ENCODE peak calls at places on chromosome 15, in seven cellular contexts. S is GM12891, E is upper lobe of right lung, U is frontal cortex, M is kidney tubule cell, N is DMS153, F is colonic mucosa. G is an unnamed sample.

GRCh38 chr15:70111203-70112017 is 13.7 kb upstream of the TLE3 start:
- DNase-seq in S (no peak), E (no peak), U (peak; percentile 66), M (peak; percentile 68), N (peak; percentile 56), F (peak; percentile 85), G (no peak)

GRCh38 chr15:83061680-83062079 is 5.4 kb downstream of the BTBD1 start:
- DNase-seq in S (no peak), E (no peak), U (no peak), M (peak; percentile 43), N (no peak), F (no peak), G (no peak)

GRCh38 chr15:71294636-71295241 is 179.5 kb downstream of the THSD4 start:
- DNase-seq in S (no peak), E (no peak), U (no peak), M (no peak), N (no peak), F (peak; percentile 88), G (no peak)

GRCh38 chr15:66878761-66879160 is 176.7 kb downstream of the SMAD6 start:
- DNase-seq in S (no peak), E (no peak), U (no peak), M (no peak), N (no peak), F (no peak), G (no peak)

GRCh38 chr15:68311464-68311835 is 33.9 kb downstream of the FEM1B start:
- DNase-seq in S (no peak), E (no peak), U (no peak), M (no peak), N (no peak), F (no peak), G (no peak)

GRCh38 chr15:45234562-45235235 is 17.3 kb upstream of the SLC28A2 start:
- DNase-seq in S (no peak), E (no peak), U (no peak), M (no peak), N (no peak), F (no peak), G (no peak)

GRCh38 chr15:49627407-49627877 is 6.6 kb downstream of the DTWD1 start:
- DNase-seq in S (no peak), E (no peak), U (no peak), M (peak; percentile 86), N (no peak), F (no peak), G (no peak)

GRCh38 chr15:73233623-73234022 is 135.1 kb downstream of the HCN4 start:
- DNase-seq in S (no peak), E (no peak), U (no peak), M (no peak), N (no peak), F (no peak), G (no peak)

GRCh38 chr15:73927003-73927475 is 777 bp downstream of the LOXL1 start:
- DNase-seq in S (peak; percentile 50), E (peak; percentile 84), U (peak; percentile 62), M (peak; percentile 70), N (no peak), F (peak; percentile 64), G (no peak)

GRCh38 chr15:94674251-94674650 is 442.9 kb downstream of the MCTP2 start:
- DNase-seq in S (no peak), E (no peak), U (no peak), M (peak; percentile 45), N (no peak), F (no peak), G (no peak)

GRCh38 chr15:43067717-43068461 is 37.9 kb downstream of the UBR1 start:
- DNase-seq in S (no peak), E (no peak), U (no peak), M (no peak), N (no peak), F (no peak), G (peak; percentile 7)

GRCh38 chr15:47781527-47781926 is 64.2 kb downstream of the SEMA6D start:
- DNase-seq in S (no peak), E (no peak), U (no peak), M (no peak), N (no peak), F (no peak), G (no peak)

GRCh38 chr15:48084759-48085420 is 35.9 kb upstream of the SLC24A5 start:
- DNase-seq in S (no peak), E (no peak), U (no peak), M (peak; percentile 49), N (no peak), F (no peak), G (no peak)

GRCh38 chr15:25852696-25853524 is 10.2 kb downstream of the ATP10A start:
- DNase-seq in S (no peak), E (no peak), U (no peak), M (no peak), N (no peak), F (no peak), G (peak; percentile 29)

GRCh38 chr15:35566991-35567390 is 21.0 kb upstream of the DPH6 start:
- DNase-seq in S (no peak), E (no peak), U (no peak), M (no peak), N (no peak), F (no peak), G (no peak)

G was measured in GM12864.